ENCODE peak calls at places on chromosomes 12 and 14, in seven cellular contexts. One of them, this sample, is unnamed.

GRCh38 chr14:24077086-24077485 is 5.7 kb downstream of the CPNE6 start:
- DNase-seq in GM12878: no peak
- DNase-seq in K562: no peak
- DNase-seq in SK-N-SH: no peak
- DNase-seq in HepG2: no peak
- DNase-seq in HCT116: no peak
- DNase-seq in H1: no peak
- DNase-seq in this sample: no peak

GRCh38 chr14:20343855-20344205 is 395 bp downstream of the PARP2 start:
- DNase-seq in GM12878: no peak
- DNase-seq in K562: peak; percentile 25
- DNase-seq in SK-N-SH: no peak
- DNase-seq in HepG2: no peak
- DNase-seq in HCT116: no peak
- DNase-seq in H1: no peak
- DNase-seq in this sample: no peak

GRCh38 chr12:85874064-85874463 is at the start of gene NTS:
- DNase-seq in GM12878: no peak
- DNase-seq in K562: no peak
- DNase-seq in SK-N-SH: no peak
- DNase-seq in HepG2: no peak
- DNase-seq in HCT116: no peak
- DNase-seq in H1: no peak
- DNase-seq in this sample: no peak

GRCh38 chr12:109433618-109434017 is 43.5 kb downstream of the KCTD10 start:
- DNase-seq in GM12878: no peak
- DNase-seq in K562: peak; percentile 18
- DNase-seq in SK-N-SH: peak; percentile 37
- DNase-seq in HepG2: no peak
- DNase-seq in HCT116: no peak
- DNase-seq in H1: peak; percentile 59
- DNase-seq in this sample: no peak

GRCh38 chr12:12503384-12504078 is 59.1 kb downstream of the DUSP16 start:
- DNase-seq in GM12878: no peak
- DNase-seq in K562: no peak
- DNase-seq in SK-N-SH: no peak
- DNase-seq in HepG2: no peak
- DNase-seq in HCT116: no peak
- DNase-seq in H1: peak; percentile 56
- DNase-seq in this sample: peak; percentile 64

GRCh38 chr14:102935756-102936155 is 13.3 kb downstream of the AMN start:
- DNase-seq in GM12878: no peak
- DNase-seq in K562: no peak
- DNase-seq in SK-N-SH: no peak
- DNase-seq in HepG2: no peak
- DNase-seq in HCT116: no peak
- DNase-seq in H1: no peak
- DNase-seq in this sample: no peak

GRCh38 chr12:131077931-131078391 is 124.3 kb downstream of the ADGRD1 start:
- DNase-seq in GM12878: no peak
- DNase-seq in K562: no peak
- DNase-seq in SK-N-SH: no peak
- DNase-seq in HepG2: no peak
- DNase-seq in HCT116: no peak
- DNase-seq in H1: no peak
- DNase-seq in this sample: no peak

GRCh38 chr12:33427071-33427470 is 12.5 kb downstream of the SYT10 start:
- DNase-seq in GM12878: no peak
- DNase-seq in K562: peak; percentile 54
- DNase-seq in SK-N-SH: no peak
- DNase-seq in HepG2: peak; percentile 18
- DNase-seq in HCT116: no peak
- DNase-seq in H1: no peak
- DNase-seq in this sample: peak; percentile 70

GRCh38 chr12:108980831-108981618 is 39.8 kb downstream of the SVOP start:
- DNase-seq in GM12878: no peak
- DNase-seq in K562: no peak
- DNase-seq in SK-N-SH: no peak
- DNase-seq in HepG2: no peak
- DNase-seq in HCT116: no peak
- DNase-seq in H1: no peak
- DNase-seq in this sample: peak; percentile 48

GRCh38 chr12:121579981-121580868 is 598 bp downstream of the KDM2B start:
- DNase-seq in GM12878: no peak
- DNase-seq in K562: peak; percentile 84
- DNase-seq in SK-N-SH: peak; percentile 84
- DNase-seq in HepG2: peak; percentile 34
- DNase-seq in HCT116: no peak
- DNase-seq in H1: peak; percentile 83
- DNase-seq in this sample: no peak

GRCh38 chr14:65349100-65349499 is 63.4 kb upstream of the FUT8 start:
- DNase-seq in GM12878: no peak
- DNase-seq in K562: peak; percentile 68
- DNase-seq in SK-N-SH: no peak
- DNase-seq in HepG2: peak; percentile 42
- DNase-seq in HCT116: no peak
- DNase-seq in H1: no peak
- DNase-seq in this sample: no peak

GRCh38 chr12:77133566-77133965 is 68.2 kb upstream of the E2F7 start:
- DNase-seq in GM12878: no peak
- DNase-seq in K562: peak; percentile 16
- DNase-seq in SK-N-SH: no peak
- DNase-seq in HepG2: peak; percentile 4
- DNase-seq in HCT116: no peak
- DNase-seq in H1: peak; percentile 80
- DNase-seq in this sample: peak; percentile 33

GRCh38 chr12:76117751-76118150 is 33.3 kb upstream of the NAP1L1 start:
- DNase-seq in GM12878: no peak
- DNase-seq in K562: no peak
- DNase-seq in SK-N-SH: no peak
- DNase-seq in HepG2: no peak
- DNase-seq in HCT116: no peak
- DNase-seq in H1: no peak
- DNase-seq in this sample: no peak

GRCh38 chr12:113136128-113136989 is 798 bp upstream of the RASAL1 start:
- DNase-seq in GM12878: no peak
- DNase-seq in K562: peak; percentile 51
- DNase-seq in SK-N-SH: peak; percentile 50
- DNase-seq in HepG2: no peak
- DNase-seq in HCT116: peak; percentile 22
- DNase-seq in H1: peak; percentile 71
- DNase-seq in this sample: no peak

GRCh38 chr12:113137861-113138783 is 2.6 kb upstream of the RASAL1 start:
- DNase-seq in GM12878: no peak
- DNase-seq in K562: no peak
- DNase-seq in SK-N-SH: peak; percentile 27
- DNase-seq in HepG2: no peak
- DNase-seq in HCT116: no peak
- DNase-seq in H1: no peak
- DNase-seq in this sample: no peak

GRCh38 chr12:113135178-113136127 is at the start of gene RASAL1:
- DNase-seq in GM12878: no peak
- DNase-seq in K562: peak; percentile 76
- DNase-seq in SK-N-SH: peak; percentile 81
- DNase-seq in HepG2: peak; percentile 25
- DNase-seq in HCT116: peak; percentile 75
- DNase-seq in H1: peak; percentile 99
- DNase-seq in this sample: peak; percentile 76

GRCh38 chr12:113138826-113139225 is 3.3 kb upstream of the RASAL1 start:
- DNase-seq in GM12878: no peak
- DNase-seq in K562: no peak
- DNase-seq in SK-N-SH: no peak
- DNase-seq in HepG2: no peak
- DNase-seq in HCT116: no peak
- DNase-seq in H1: no peak
- DNase-seq in this sample: no peak

GRCh38 chr12:113136990-113137511 is 1.5 kb upstream of the RASAL1 start:
- DNase-seq in GM12878: no peak
- DNase-seq in K562: no peak
- DNase-seq in SK-N-SH: no peak
- DNase-seq in HepG2: no peak
- DNase-seq in HCT116: no peak
- DNase-seq in H1: no peak
- DNase-seq in this sample: no peak
- TF ChIP-seq YY1 in GM12878: no peak
- TF ChIP-seq YY1 in K562: no peak
- TF ChIP-seq YY1 in SK-N-SH: no peak
- TF ChIP-seq YY1 in HepG2: no peak
- TF ChIP-seq YY1 in HCT116: no peak
- TF ChIP-seq YY1 in H1: no peak
- TF ChIP-seq YY1 in this sample: no peak

GRCh38 chr12:4506430-4506829 is 32.3 kb upstream of the RAD51AP1 start:
- DNase-seq in GM12878: no peak
- DNase-seq in K562: no peak
- DNase-seq in SK-N-SH: no peak
- DNase-seq in HepG2: peak; percentile 68
- DNase-seq in HCT116: no peak
- DNase-seq in H1: no peak
- DNase-seq in this sample: no peak
- H3K4me1 ChIP-seq in GM12878: peaks cover 12% of the 10 kb centered on the region
- H3K4me1 ChIP-seq in K562: no peaks in the 10 kb centered on the region
- H3K4me1 ChIP-seq in SK-N-SH: no peaks in the 10 kb centered on the region
- H3K4me1 ChIP-seq in HepG2: peaks cover 11% of the 10 kb centered on the region
- H3K4me1 ChIP-seq in HCT116: no peaks in the 10 kb centered on the region
- H3K4me1 ChIP-seq in H1: no peaks in the 10 kb centered on the region
- H3K4me1 ChIP-seq in this sample: no peaks in the 10 kb centered on the region

GRCh38 chr14:61753631-61754030 is 8.6 kb upstream of the SNAPC1 start:
- DNase-seq in GM12878: no peak
- DNase-seq in K562: peak; percentile 50
- DNase-seq in SK-N-SH: no peak
- DNase-seq in HepG2: peak; percentile 12
- DNase-seq in HCT116: no peak
- DNase-seq in H1: no peak
- DNase-seq in this sample: no peak

GRCh38 chr14:61756135-61756534 is 6.1 kb upstream of the SNAPC1 start:
- DNase-seq in GM12878: no peak
- DNase-seq in K562: no peak
- DNase-seq in SK-N-SH: no peak
- DNase-seq in HepG2: no peak
- DNase-seq in HCT116: no peak
- DNase-seq in H1: no peak
- DNase-seq in this sample: no peak

GRCh38 chr14:61751475-61751989 is 10.7 kb upstream of the SNAPC1 start:
- DNase-seq in GM12878: no peak
- DNase-seq in K562: no peak
- DNase-seq in SK-N-SH: no peak
- DNase-seq in HepG2: no peak
- DNase-seq in HCT116: no peak
- DNase-seq in H1: no peak
- DNase-seq in this sample: no peak

GRCh38 chr14:61752626-61753025 is 9.6 kb upstream of the SNAPC1 start:
- DNase-seq in GM12878: peak; percentile 60
- DNase-seq in K562: no peak
- DNase-seq in SK-N-SH: no peak
- DNase-seq in HepG2: no peak
- DNase-seq in HCT116: no peak
- DNase-seq in H1: no peak
- DNase-seq in this sample: no peak

DNA sequence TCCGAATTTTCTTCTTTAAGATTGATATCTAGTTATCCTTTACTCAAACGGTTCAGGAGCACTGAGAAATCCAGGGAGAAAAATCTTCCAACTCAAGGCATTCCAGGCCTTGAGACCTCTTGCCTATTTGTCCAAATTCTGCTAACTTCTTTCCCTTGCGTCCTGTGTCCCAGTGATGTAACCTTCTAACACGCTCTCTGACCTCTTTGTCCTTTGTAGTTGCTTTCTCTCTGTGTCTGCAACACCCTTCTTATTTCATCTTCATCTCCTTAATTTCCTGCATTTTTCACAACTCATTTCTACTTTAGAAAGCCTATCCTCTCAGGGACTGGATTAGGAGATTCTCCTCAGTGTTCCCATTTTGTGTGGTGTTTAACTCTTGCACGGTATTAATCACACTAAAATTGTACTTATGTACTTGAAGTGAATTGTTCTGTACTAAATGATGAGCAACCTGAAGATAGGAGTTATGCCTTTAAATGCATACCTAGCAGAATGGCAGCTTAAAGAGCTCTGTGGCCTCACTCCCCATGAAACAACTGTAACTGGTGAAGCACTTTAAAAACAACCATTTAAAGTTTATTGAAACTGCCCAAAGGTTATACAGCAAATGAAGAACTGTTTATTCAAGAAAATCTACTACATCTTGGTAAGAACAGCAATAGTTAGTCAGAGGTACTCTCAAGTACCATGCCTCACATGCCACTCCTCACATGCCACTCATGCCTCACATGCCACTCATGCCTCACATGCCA is 7.4 kb upstream of the SNAPC1 start:
- DNase-seq in GM12878: no peak
- DNase-seq in K562: no peak
- DNase-seq in SK-N-SH: no peak
- DNase-seq in HepG2: no peak
- DNase-seq in HCT116: no peak
- DNase-seq in H1: no peak
- DNase-seq in this sample: no peak
- TF ChIP-seq YY1 in GM12878: no peak
- TF ChIP-seq YY1 in K562: no peak
- TF ChIP-seq YY1 in SK-N-SH: no peak
- TF ChIP-seq YY1 in HepG2: no peak
- TF ChIP-seq YY1 in HCT116: no peak
- TF ChIP-seq YY1 in H1: no peak
- TF ChIP-seq YY1 in this sample: no peak

GRCh38 chr14:104510216-104510615 is 69.3 kb upstream of the C14orf180 start:
- DNase-seq in GM12878: no peak
- DNase-seq in K562: no peak
- DNase-seq in SK-N-SH: peak; percentile 80
- DNase-seq in HepG2: no peak
- DNase-seq in HCT116: no peak
- DNase-seq in H1: peak; percentile 37
- DNase-seq in this sample: no peak

GRCh38 chr14:104509673-104510072 is 69.9 kb upstream of the C14orf180 start:
- DNase-seq in GM12878: no peak
- DNase-seq in K562: no peak
- DNase-seq in SK-N-SH: peak; percentile 73
- DNase-seq in HepG2: no peak
- DNase-seq in HCT116: no peak
- DNase-seq in H1: peak; percentile 49
- DNase-seq in this sample: no peak

GRCh38 chr14:104505085-104506074 is 74.2 kb upstream of the C14orf180 start:
- DNase-seq in GM12878: no peak
- DNase-seq in K562: no peak
- DNase-seq in SK-N-SH: no peak
- DNase-seq in HepG2: no peak
- DNase-seq in HCT116: no peak
- DNase-seq in H1: peak; percentile 43
- DNase-seq in this sample: no peak

GRCh38 chr14:104506461-104507253 is 72.9 kb upstream of the C14orf180 start:
- DNase-seq in GM12878: no peak
- DNase-seq in K562: no peak
- DNase-seq in SK-N-SH: no peak
- DNase-seq in HepG2: no peak
- DNase-seq in HCT116: no peak
- DNase-seq in H1: peak; percentile 34
- DNase-seq in this sample: no peak

DNA sequence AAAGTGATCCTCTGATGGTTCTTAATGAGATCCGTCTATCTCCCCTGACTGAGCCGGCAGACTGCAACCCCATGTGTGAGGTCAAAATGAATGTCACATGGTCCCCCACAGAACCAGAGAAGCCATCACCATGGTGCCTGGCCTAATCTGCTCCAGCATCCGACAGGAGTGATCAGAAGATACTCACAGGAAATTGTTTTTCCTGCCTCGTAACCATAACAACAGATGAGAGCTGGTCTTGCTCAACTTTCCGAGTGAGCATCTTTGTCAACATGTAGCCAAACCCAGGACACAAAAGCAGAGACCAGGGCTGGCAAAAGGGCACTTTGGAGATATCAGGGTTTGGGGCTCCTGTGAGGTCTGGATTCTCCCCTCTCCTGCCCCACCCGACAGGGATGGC is 72.1 kb upstream of the C14orf180 start:
- DNase-seq in GM12878: no peak
- DNase-seq in K562: no peak
- DNase-seq in SK-N-SH: peak; percentile 85
- DNase-seq in HepG2: no peak
- DNase-seq in HCT116: no peak
- DNase-seq in H1: peak; percentile 27
- DNase-seq in this sample: no peak
- H3K4me1 ChIP-seq in GM12878: no peaks in the 10 kb centered on the region
- H3K4me1 ChIP-seq in K562: no peaks in the 10 kb centered on the region
- H3K4me1 ChIP-seq in SK-N-SH: no peaks in the 10 kb centered on the region
- H3K4me1 ChIP-seq in HepG2: no peaks in the 10 kb centered on the region
- H3K4me1 ChIP-seq in HCT116: no peaks in the 10 kb centered on the region
- H3K4me1 ChIP-seq in H1: no peaks in the 10 kb centered on the region
- H3K4me1 ChIP-seq in this sample: peaks cover 2% of the 10 kb centered on the region

This sample was measured in NT2/D1.